ENCODE peak calls at places on chromosome 17, in nine cellular contexts. N, B, L, I, Q, U, X, P and H are unnamed samples. For H3K27me3, the result is how much of the 10 kb centered on the place peaks cover.

GRCh38 chr17:39014795-39015545 is 47.8 kb upstream of the FBXO47 start:
- DNase-seq in L (no peak), Q (no peak), P (no peak), X (no peak), N (no peak), U (no peak), I (peak), B (no peak), H (no peak)

GRCh38 chr17:1714980-1715802 is 5.0 kb upstream of the TLCD2 start:
- DNase-seq in B (peak), U (peak), I (peak), P (peak), L (peak), Q (peak), X (peak), N (peak), H (peak)

GRCh38 chr17:82881900-82882714 is 42.3 kb upstream of the ZNF750 start:
- DNase-seq in N (peak), L (peak), B (peak), I (peak), U (no peak), X (peak), P (no peak), Q (peak), H (no peak)

GRCh38 chr17:79593636-79594035 is 17.2 kb downstream of the RBFOX3 start:
- DNase-seq in Q (no peak), I (no peak), U (no peak), P (no peak), N (no peak), B (no peak), L (no peak), X (no peak), H (no peak)

GRCh38 chr17:40602445-40603443 is 37.5 kb upstream of the CCR7 start:
- DNase-seq in U (no peak), P (no peak), N (no peak), B (peak), I (no peak), Q (no peak), L (no peak), X (no peak), H (no peak)

GRCh38 chr17:83179378-83179777 is 100.0 kb downstream of the METRNL start:
- DNase-seq in N (peak), I (no peak), L (no peak), Q (no peak), X (peak), B (peak), P (peak), U (no peak), H (no peak)

GRCh38 chr17:57557793-57558681 is 187.1 kb downstream of the CCDC182 start:
- DNase-seq in Q (no peak), I (no peak), X (peak), B (no peak), N (peak), L (no peak), P (no peak), U (no peak), H (no peak)

GRCh38 chr17:53629188-53629587 is 193.5 kb upstream of the KIF2B start:
- DNase-seq in Q (no peak), B (no peak), N (no peak), L (no peak), X (no peak), P (no peak), U (no peak), I (no peak), H (no peak)

GRCh38 chr17:32495347-32496253 is 8.8 kb downstream of the CDK5R1 start:
- DNase-seq in L (peak), X (no peak), N (no peak), P (peak), B (peak), I (peak), Q (no peak), U (peak), H (no peak)

GRCh38 chr17:40322417-40323315 is 13.7 kb downstream of the RARA start:
- DNase-seq in Q (peak), P (peak), U (peak), X (peak), L (peak), N (peak), B (peak), I (peak), H (no peak)

GRCh38 chr17:78923660-78924453 is 1.3 kb downstream of the TIMP2 start:
- DNase-seq in P (peak), Q (peak), I (peak), X (peak), U (peak), B (peak), L (no peak), N (peak), H (no peak)

GRCh38 chr17:6549384-6550036 is 6.8 kb downstream of the PITPNM3 start:
- DNase-seq in B (no peak), P (no peak), X (no peak), Q (no peak), L (no peak), I (no peak), N (no peak), U (no peak), H (no peak)

GRCh38 chr17:43020789-43021738 is 1.1 kb downstream of the VAT1 start:
- DNase-seq in U (peak), L (peak), X (peak), N (peak), I (peak), Q (peak), P (peak), B (peak), H (no peak)

GRCh38 chr17:73444021-73444420 is 132.2 kb upstream of the CDC42EP4 start:
- DNase-seq in N (no peak), Q (no peak), I (no peak), U (peak), X (no peak), P (no peak), L (no peak), B (no peak), H (no peak)

GRCh38 chr17:43550754-43551153 is 4.6 kb upstream of the ETV4 start:
- DNase-seq in L (no peak), X (no peak), P (no peak), B (no peak), Q (no peak), I (no peak), N (no peak), U (no peak), H (no peak)

GRCh38 chr17:10316986-10317834 is 55.6 kb downstream of the MYH13 start:
- DNase-seq in U (peak), B (peak), P (no peak), I (peak), Q (peak), L (peak), X (peak), N (peak), H (no peak)

GRCh38 chr17:50664788-50665458 is 30.2 kb downstream of the ABCC3 start:
- DNase-seq in N (no peak), Q (no peak), U (no peak), P (no peak), L (no peak), X (no peak), I (no peak), B (no peak), H (no peak)

GRCh38 chr17:2050871-2051387 is 4.0 kb upstream of the HIC1 start:
- DNase-seq in I (no peak), Q (peak), B (peak), P (peak), X (peak), L (peak), U (no peak), N (no peak), H (no peak)

GRCh38 chr17:72338847-72339790 is 218.3 kb downstream of the SOX9 start:
- DNase-seq in X (peak), U (no peak), B (no peak), N (no peak), L (peak), I (no peak), Q (no peak), P (no peak), H (peak)

GRCh38 chr17:41215681-41216080 is 10.8 kb upstream of the KRTAP9-2 start:
- DNase-seq in B (no peak), N (no peak), L (no peak), I (no peak), Q (no peak), U (no peak), P (no peak), X (no peak), H (no peak)

GRCh38 chr17:7750321-7750821 is 32.8 kb downstream of the DNAH2 start:
- DNase-seq in I (no peak), Q (no peak), P (no peak), L (no peak), N (no peak), X (no peak), U (no peak), B (no peak), H (peak)

GRCh38 chr17:20997711-20998570 is 44.9 kb downstream of the USP22 start:
- DNase-seq in Q (no peak), L (no peak), B (peak), I (peak), U (peak), X (peak), P (no peak), N (no peak), H (no peak)

GRCh38 chr17:77531002-77531401 is 390.2 kb downstream of the SEC14L1 start:
- DNase-seq in L (no peak), I (no peak), Q (no peak), U (no peak), P (no peak), B (no peak), N (no peak), X (no peak), H (no peak)

GRCh38 chr17:59572301-59572924 is 7.0 kb downstream of the DHX40 start:
- DNase-seq in Q (no peak), B (no peak), X (no peak), N (no peak), U (no peak), P (no peak), I (no peak), L (no peak), H (no peak)

GRCh38 chr17:45956090-45956489 is 43.0 kb upstream of the STH start:
- DNase-seq in P (no peak), Q (no peak), X (no peak), N (no peak), U (no peak), L (no peak), I (no peak), B (no peak), H (no peak)

GRCh38 chr17:78555741-78556401 is 21.3 kb downstream of the DNAH17 start:
- DNase-seq in B (no peak), U (no peak), I (no peak), N (no peak), Q (no peak), X (no peak), P (no peak), L (no peak), H (no peak)

GRCh38 chr17:72119280-72119962 is 1.4 kb upstream of the SOX9 start:
- DNase-seq in X (no peak), I (no peak), Q (no peak), N (no peak), P (no peak), L (no peak), B (no peak), U (no peak), H (no peak)

GRCh38 chr17:63966646-63967265 is 6.0 kb downstream of the SCN4A start:
- DNase-seq in P (no peak), L (no peak), X (no peak), U (no peak), Q (no peak), B (no peak), I (no peak), N (no peak), H (no peak)

GRCh38 chr17:7836596-7837374 is 2.8 kb downstream of the KDM6B start:
- DNase-seq in N (peak), Q (peak), L (peak), B (peak), I (peak), X (peak), P (peak), U (peak), H (no peak)

GRCh38 chr17:54951286-54951685 is 17.2 kb downstream of the COX11 start:
- DNase-seq in X (no peak), L (no peak), U (no peak), I (no peak), B (no peak), P (no peak), Q (no peak), N (no peak), H (no peak)

GRCh38 chr17:35998018-35998545 is 3.3 kb downstream of the CCL15 start:
- DNase-seq in N (no peak), I (no peak), X (no peak), P (no peak), B (no peak), U (no peak), Q (no peak), L (no peak), H (no peak)

GRCh38 chr17:62778990-62779681 is 29.0 kb downstream of the MARCHF10 start:
- DNase-seq in U (peak), N (peak), L (no peak), B (no peak), X (peak), Q (peak), I (peak), P (no peak), H (peak)

GRCh38 chr17:33046361-33047255 is 55.0 kb downstream of the SPACA3 start:
- DNase-seq in P (no peak), I (no peak), Q (no peak), B (no peak), U (no peak), N (no peak), L (no peak), X (no peak), H (no peak)

GRCh38 chr17:59775786-59776350 is 68.4 kb downstream of the VMP1 start:
- DNase-seq in N (no peak), B (no peak), L (no peak), P (no peak), U (no peak), Q (no peak), X (no peak), I (no peak), H (no peak)

GRCh38 chr17:50452627-50453300 is 15.9 kb downstream of the CHAD start:
- DNase-seq in Q (no peak), X (no peak), B (no peak), U (peak), P (no peak), I (no peak), N (no peak), L (no peak), H (peak)

GRCh38 chr17:60524463-60525346 is 1.3 kb downstream of the APPBP2 start:
- DNase-seq in P (no peak), X (peak), N (no peak), B (no peak), L (no peak), U (no peak), I (no peak), Q (no peak), H (no peak)

GRCh38 chr17:50981279-50981678 is 115.1 kb upstream of the TOB1 start:
- DNase-seq in N (no peak), L (no peak), B (no peak), P (no peak), I (no peak), Q (no peak), U (no peak), X (no peak), H (no peak)

GRCh38 chr17:78034429-78035091 is 76.1 kb downstream of the TNRC6C start:
- DNase-seq in L (no peak), U (no peak), Q (no peak), B (no peak), P (no peak), X (no peak), I (no peak), N (no peak), H (no peak)

GRCh38 chr17:27946521-27946920 is 53.4 kb upstream of the LYRM9 start:
- DNase-seq in L (no peak), U (no peak), X (no peak), P (no peak), I (no peak), B (no peak), N (no peak), Q (no peak), H (no peak)

GRCh38 chr17:42107597-42108576 is 4.6 kb downstream of the DHX58 start:
- DNase-seq in I (peak), P (no peak), B (peak), Q (peak), U (peak), X (peak), N (peak), L (peak), H (no peak)

DNA sequence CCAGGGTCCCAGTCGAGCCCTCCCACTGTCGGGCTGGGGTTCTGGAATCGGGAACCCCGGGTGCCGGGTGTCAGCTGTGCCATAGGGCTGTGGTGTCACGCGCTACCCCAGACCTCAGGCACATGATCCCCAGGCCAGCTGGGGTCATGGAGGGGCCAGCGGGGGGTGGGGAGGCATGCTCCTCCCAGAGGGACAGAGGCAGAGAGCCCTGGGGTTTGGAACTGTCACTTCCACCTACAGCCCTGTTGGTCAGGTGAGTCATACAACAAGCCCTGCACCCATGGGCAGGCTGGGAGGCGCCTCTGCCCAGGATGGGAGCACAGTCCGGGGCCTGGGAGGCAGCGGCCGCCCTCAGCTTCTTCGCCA is 63.0 kb downstream of the BAIAP2 start:
- DNase-seq in U (no peak), P (no peak), N (no peak), X (peak), B (peak), Q (no peak), L (peak), I (peak), H (no peak)
- TF ChIP-seq CTCF in U (no peak), P (no peak), N (no peak), X (no peak), B (no peak), Q (no peak), L (no peak), I (no peak), H (no peak)

GRCh38 chr17:65594585-65594940 is 33.1 kb upstream of the AXIN2 start:
- DNase-seq in U (no peak), L (no peak), I (no peak), X (peak), P (no peak), Q (no peak), B (no peak), N (no peak), H (no peak)
- H3K27me3 ChIP-seq in U (under half), L (under half), I (under half), X (under half), P (under half), Q (under half), B (under half), N (under half), H (under half)

GRCh38 chr17:70310251-70310672 is 140.9 kb downstream of the KCNJ2 start:
- DNase-seq in N (no peak), P (no peak), I (no peak), L (peak), Q (no peak), U (no peak), X (no peak), B (no peak), H (no peak)

GRCh38 chr17:70314096-70314495 is 144.8 kb downstream of the KCNJ2 start:
- DNase-seq in N (no peak), P (no peak), U (no peak), B (no peak), I (no peak), L (no peak), X (no peak), Q (no peak), H (no peak)

GRCh38 chr17:70313450-70313849 is 144.1 kb downstream of the KCNJ2 start:
- DNase-seq in P (no peak), Q (no peak), X (no peak), B (no peak), U (no peak), I (no peak), N (no peak), L (no peak), H (no peak)

GRCh38 chr17:70314506-70314905 is 145.2 kb downstream of the KCNJ2 start:
- DNase-seq in X (no peak), I (no peak), N (no peak), P (no peak), Q (no peak), B (no peak), U (no peak), L (no peak), H (no peak)

GRCh38 chr17:70313031-70313430 is 143.7 kb downstream of the KCNJ2 start:
- DNase-seq in U (no peak), X (no peak), N (no peak), B (no peak), I (no peak), P (no peak), L (no peak), Q (no peak), H (no peak)
- H3K4me3 ChIP-seq in U (no peak), X (no peak), N (no peak), B (no peak), I (no peak), P (no peak), L (no peak), Q (no peak), H (no peak)

GRCh38 chr17:76366247-76366646 is 12.5 kb upstream of the PRPSAP1 start:
- DNase-seq in P (no peak), U (no peak), X (no peak), Q (no peak), I (no peak), L (no peak), N (no peak), B (no peak), H (no peak)

GRCh38 chr17:76367647-76368046 is 13.9 kb upstream of the PRPSAP1 start:
- DNase-seq in L (no peak), I (no peak), B (no peak), X (no peak), U (no peak), Q (no peak), N (no peak), P (no peak), H (no peak)

GRCh38 chr17:76363107-76363801 is 9.5 kb upstream of the PRPSAP1 start:
- DNase-seq in U (no peak), Q (no peak), P (no peak), N (no peak), I (no peak), L (no peak), X (no peak), B (no peak), H (no peak)

GRCh38 chr17:76368545-76368944 is 14.8 kb upstream of the PRPSAP1 start:
- DNase-seq in B (no peak), N (no peak), X (no peak), U (no peak), Q (no peak), L (no peak), P (no peak), I (no peak), H (peak)

DNA sequence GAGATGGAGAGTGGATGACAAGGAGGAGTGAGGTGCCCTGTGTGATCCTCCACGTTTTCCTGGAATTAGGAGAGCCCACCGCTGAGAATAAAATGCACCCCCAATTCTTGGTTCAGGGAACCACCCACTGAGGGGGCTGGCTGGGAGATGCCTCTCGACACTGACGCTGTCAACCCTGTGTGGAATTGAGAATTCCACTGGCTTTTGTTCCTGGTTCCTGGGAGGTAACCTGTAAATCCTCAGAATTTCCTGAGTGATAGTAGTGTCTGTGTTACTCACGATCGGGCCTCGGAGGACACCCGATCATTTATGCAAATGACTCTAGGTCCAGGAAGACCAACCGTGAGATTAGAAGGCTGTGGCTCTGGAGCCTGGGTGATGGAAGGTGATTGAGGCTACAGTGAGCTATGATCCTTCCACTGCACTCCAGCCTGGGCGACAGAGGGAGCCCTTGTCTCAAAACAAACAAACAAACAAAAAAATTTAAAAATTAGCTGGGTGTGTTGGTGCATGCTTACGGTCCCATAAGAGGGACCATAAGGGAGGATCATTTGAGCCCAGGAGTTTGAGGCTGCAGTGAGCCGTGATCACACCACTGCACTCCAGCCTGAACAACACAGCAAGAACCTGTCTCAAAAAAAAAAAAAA is 11.7 kb upstream of the PRPSAP1 start:
- DNase-seq in L (no peak), N (no peak), I (no peak), B (no peak), X (no peak), P (no peak), Q (no peak), U (no peak), H (no peak)
- TF ChIP-seq CTCF in L (peak), N (peak), I (peak), B (no peak), X (peak), P (no peak), Q (no peak), U (no peak), H (peak)